ENCODE peak calls at places on chromosomes 7 and 10, in ten cellular contexts. J is SK-N-SH, X is adrenal gland, Q is right cardiac atrium, C is tibial nerve, I is esophagus muscularis mucosa, L is colonic mucosa, P is keratinocyte, W is Peyer's patch, V is neural progenitor cell. R is an unnamed sample.

GRCh38 chr7:83695126-83695960 is 46.4 kb upstream of the SEMA3E start:
- DNase-seq in V (peak; percentile 57), X (no peak), C (no peak), L (no peak), J (no peak), I (no peak), Q (no peak), P (no peak), W (no peak), R (no peak)

GRCh38 chr7:101936223-101936611 is 118.8 kb downstream of the CUX1 start:
- DNase-seq in I (no peak), X (no peak), P (no peak), Q (no peak), C (no peak), W (no peak), J (no peak), L (peak; percentile 58), V (no peak), R (no peak)

GRCh38 chr10:10361486-10361885 is 656.2 kb upstream of the CELF2 start:
- DNase-seq in V (no peak), I (no peak), Q (no peak), W (no peak), L (no peak), C (no peak), J (no peak), P (no peak), X (no peak), R (no peak)

GRCh38 chr10:22010973-22011408 is 7.5 kb upstream of the DNAJC1 start:
- DNase-seq in P (no peak), W (no peak), X (no peak), C (no peak), J (no peak), V (no peak), Q (no peak), I (no peak), L (no peak), R (no peak)

GRCh38 chr10:73802276-73802991 is 9.0 kb downstream of the NDST2 start:
- DNase-seq in L (no peak), J (no peak), C (no peak), X (no peak), I (no peak), P (no peak), V (no peak), W (no peak), Q (no peak), R (no peak)

GRCh38 chr10:79295593-79295992 is 51.7 kb upstream of the PPIF start:
- DNase-seq in X (no peak), C (no peak), W (peak; percentile 71), V (no peak), Q (no peak), J (no peak), P (no peak), I (no peak), L (no peak), R (no peak)

GRCh38 chr7:12102527-12102926 is 108.6 kb upstream of the TMEM106B start:
- DNase-seq in Q (no peak), L (no peak), W (no peak), C (no peak), P (no peak), V (no peak), X (no peak), I (no peak), J (no peak), R (no peak)

GRCh38 chr10:33008499-33009243 is 50.6 kb upstream of the ITGB1 start:
- DNase-seq in V (peak; percentile 82), Q (no peak), C (peak; percentile 44), L (peak; percentile 83), P (peak; percentile 17), X (peak; percentile 84), W (peak; percentile 80), I (no peak), J (peak; percentile 75), R (no peak)

GRCh38 chr7:8149222-8149621 is 112.7 kb downstream of the ICA1 start:
- DNase-seq in V (no peak), W (no peak), C (no peak), Q (no peak), L (no peak), P (no peak), X (no peak), I (no peak), J (no peak), R (no peak)

GRCh38 chr10:110005716-110006115 is 2.1 kb upstream of the ADD3 start:
- DNase-seq in I (no peak), V (peak; percentile 56), X (no peak), W (peak; percentile 62), Q (peak; percentile 32), C (no peak), J (peak; percentile 10), L (peak; percentile 58), P (no peak), R (no peak)

GRCh38 chr10:94066411-94066810 is 72.7 kb downstream of the PLCE1 start:
- DNase-seq in Q (no peak), J (no peak), I (peak; percentile 55), P (no peak), W (no peak), X (no peak), C (no peak), L (no peak), V (peak; percentile 77), R (no peak)

GRCh38 chr7:50142421-50143113 is 49.5 kb upstream of the ZPBP start:
- DNase-seq in Q (no peak), C (no peak), W (no peak), X (no peak), V (peak; percentile 39), I (no peak), P (no peak), J (no peak), L (no peak), R (no peak)

GRCh38 chr7:1843271-1843861 is 173.3 kb downstream of the ELFN1 start:
- DNase-seq in J (no peak), C (peak; percentile 4), L (no peak), P (no peak), I (no peak), W (peak; percentile 33), Q (peak; percentile 4), X (no peak), V (no peak), R (no peak)

GRCh38 chr10:34817054-34817453 is 2.0 kb upstream of the PARD3 start:
- DNase-seq in V (no peak), L (no peak), W (no peak), C (no peak), Q (no peak), I (no peak), X (no peak), J (no peak), P (no peak), R (no peak)

GRCh38 chr10:130403153-130403890 is 267.1 kb downstream of the GLRX3 start:
- DNase-seq in C (no peak), W (no peak), I (peak; percentile 57), Q (no peak), X (peak; percentile 63), V (no peak), L (no peak), J (peak; percentile 62), P (no peak), R (no peak)
- H3K9me3 ChIP-seq in C (no peaks in the 10 kb centered on the region), W (no peaks in the 10 kb centered on the region), I (no peaks in the 10 kb centered on the region), Q (no peaks in the 10 kb centered on the region), X (no peaks in the 10 kb centered on the region), V (no peaks in the 10 kb centered on the region), L (no peaks in the 10 kb centered on the region), J (no peaks in the 10 kb centered on the region), P (peaks cover 2% of the 10 kb centered on the region), R (no peaks in the 10 kb centered on the region)

DNA sequence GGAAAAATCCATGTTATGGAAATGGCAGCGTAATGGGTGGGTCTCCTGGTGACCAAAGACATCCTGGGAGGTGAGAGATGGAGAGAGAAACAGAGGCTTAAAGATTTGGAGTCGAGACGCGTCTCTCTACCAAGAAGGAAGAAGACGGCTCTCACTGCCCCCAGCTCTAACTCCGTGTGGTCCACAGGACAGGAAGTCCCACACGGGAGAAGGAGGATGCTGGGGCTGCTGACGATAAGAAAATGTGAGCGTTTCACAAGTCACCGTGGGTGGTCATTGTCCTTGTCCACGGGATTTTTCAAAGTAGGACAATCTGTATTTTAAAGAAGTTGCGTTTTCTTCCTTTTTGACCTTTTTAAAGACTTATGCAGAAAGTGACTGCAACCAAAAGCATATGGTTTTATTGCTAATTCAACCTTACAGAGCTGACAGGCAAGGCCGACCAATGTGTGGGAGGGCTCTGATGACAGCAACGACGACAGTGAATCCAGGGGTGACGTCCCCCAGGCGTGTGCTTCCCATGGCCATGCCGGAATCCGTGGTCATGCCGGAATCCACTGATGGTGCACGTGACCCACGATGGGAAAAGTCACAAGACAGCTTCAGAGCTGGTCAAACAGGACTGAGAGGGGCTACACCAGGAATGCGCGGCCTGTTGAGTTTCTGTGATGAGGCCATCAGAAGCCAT is 341.2 kb downstream of the PTPRN2 start:
- DNase-seq in P (no peak), C (no peak), L (no peak), J (no peak), W (no peak), V (no peak), I (peak; percentile 55), Q (no peak), X (no peak), R (no peak)
- H3K9me3 ChIP-seq in P (peaks cover 27% of the 10 kb centered on the region), C (no peaks in the 10 kb centered on the region), L (no peaks in the 10 kb centered on the region), J (peaks cover 5% of the 10 kb centered on the region), W (no peaks in the 10 kb centered on the region), V (no peaks in the 10 kb centered on the region), I (no peaks in the 10 kb centered on the region), Q (no peaks in the 10 kb centered on the region), X (no peaks in the 10 kb centered on the region), R (no peaks in the 10 kb centered on the region)

GRCh38 chr7:142883571-142884284 is 1.8 kb downstream of the TRPV6 start:
- DNase-seq in L (no peak), I (no peak), Q (no peak), W (peak; percentile 14), J (no peak), C (no peak), P (no peak), X (peak; percentile 18), V (no peak), R (no peak)

GRCh38 chr7:142884285-142884637 is 1.3 kb downstream of the TRPV6 start:
- DNase-seq in V (no peak), J (no peak), W (peak; percentile 19), X (no peak), I (no peak), C (no peak), Q (no peak), L (no peak), P (no peak), R (no peak)

GRCh38 chr7:142886866-142887265 is 1.3 kb upstream of the TRPV6 start:
- DNase-seq in I (no peak), V (no peak), C (no peak), P (no peak), W (peak; percentile 5), Q (no peak), J (no peak), X (no peak), L (no peak), R (no peak)

GRCh38 chr7:142887282-142888015 is 1.9 kb upstream of the TRPV6 start:
- DNase-seq in W (peak; percentile 26), X (no peak), V (no peak), Q (no peak), J (no peak), I (no peak), P (no peak), C (no peak), L (no peak), R (no peak)

GRCh38 chr7:142885311-142886230 is at the start of gene TRPV6:
- DNase-seq in I (no peak), V (peak; percentile 13), L (peak; percentile 35), J (no peak), X (no peak), C (no peak), W (peak; percentile 46), Q (no peak), P (no peak), R (no peak)
- H3K9me3 ChIP-seq in I (no peaks in the 10 kb centered on the region), V (no peaks in the 10 kb centered on the region), L (no peaks in the 10 kb centered on the region), J (no peaks in the 10 kb centered on the region), X (no peaks in the 10 kb centered on the region), C (no peaks in the 10 kb centered on the region), W (no peaks in the 10 kb centered on the region), Q (no peaks in the 10 kb centered on the region), P (no peaks in the 10 kb centered on the region), R (no peaks in the 10 kb centered on the region)

GRCh38 chr10:27770181-27770580 is 24.6 kb upstream of the MKX start:
- DNase-seq in W (no peak), V (no peak), L (no peak), C (no peak), X (no peak), J (no peak), P (no peak), I (no peak), Q (no peak), R (no peak)
- H3K9me3 ChIP-seq in W (no peaks in the 10 kb centered on the region), V (no peaks in the 10 kb centered on the region), L (no peaks in the 10 kb centered on the region), C (no peaks in the 10 kb centered on the region), X (no peaks in the 10 kb centered on the region), J (no peaks in the 10 kb centered on the region), P (no peaks in the 10 kb centered on the region), I (no peaks in the 10 kb centered on the region), Q (no peaks in the 10 kb centered on the region), R (no peaks in the 10 kb centered on the region)